ENCODE peak calls at places on chromosomes 4 and X, in four cellular contexts. One of them, this sample, is unnamed.

GRCh38 chr4:113112341-113112978 is 63.0 kb downstream of the ANK2 start:
- DNase-seq in HL-60: no peak
- DNase-seq in GM12878: no peak
- DNase-seq in K562: no peak
- DNase-seq in this sample: no peak

GRCh38 chr4:77104405-77105292 is 28.9 kb upstream of the CCNI start:
- DNase-seq in HL-60: peak
- DNase-seq in GM12878: no peak
- DNase-seq in K562: peak
- DNase-seq in this sample: no peak

GRCh38 chr4:184274288-184274951 is 56.7 kb upstream of the ENPP6 start:
- DNase-seq in HL-60: no peak
- DNase-seq in GM12878: no peak
- DNase-seq in K562: no peak
- DNase-seq in this sample: no peak

GRCh38 chrX:10821293-10821692 is 200.9 kb upstream of the MID1 start:
- DNase-seq in HL-60: no peak
- DNase-seq in GM12878: peak
- DNase-seq in K562: no peak
- DNase-seq in this sample: no peak

GRCh38 chrX:53685711-53686110 is 808 bp downstream of the HUWE1 start:
- DNase-seq in HL-60: no peak
- DNase-seq in GM12878: no peak
- DNase-seq in K562: no peak
- DNase-seq in this sample: no peak

GRCh38 chr4:153418581-153418980 is 47.6 kb upstream of the TMEM131L start:
- DNase-seq in HL-60: no peak
- DNase-seq in GM12878: no peak
- DNase-seq in K562: no peak
- DNase-seq in this sample: no peak

GRCh38 chrX:119685225-119686066 is 7.5 kb downstream of the SEPTIN6 start:
- DNase-seq in HL-60: peak
- DNase-seq in GM12878: no peak
- DNase-seq in K562: peak
- DNase-seq in this sample: no peak

GRCh38 chr4:108060164-108060563 is 70.5 kb downstream of the HADH start:
- DNase-seq in HL-60: no peak
- DNase-seq in GM12878: no peak
- DNase-seq in K562: peak
- DNase-seq in this sample: no peak

GRCh38 chr4:86131456-86131855 is 228.4 kb downstream of the MAPK10 start:
- DNase-seq in HL-60: no peak
- DNase-seq in GM12878: no peak
- DNase-seq in K562: no peak
- DNase-seq in this sample: no peak

DNA sequence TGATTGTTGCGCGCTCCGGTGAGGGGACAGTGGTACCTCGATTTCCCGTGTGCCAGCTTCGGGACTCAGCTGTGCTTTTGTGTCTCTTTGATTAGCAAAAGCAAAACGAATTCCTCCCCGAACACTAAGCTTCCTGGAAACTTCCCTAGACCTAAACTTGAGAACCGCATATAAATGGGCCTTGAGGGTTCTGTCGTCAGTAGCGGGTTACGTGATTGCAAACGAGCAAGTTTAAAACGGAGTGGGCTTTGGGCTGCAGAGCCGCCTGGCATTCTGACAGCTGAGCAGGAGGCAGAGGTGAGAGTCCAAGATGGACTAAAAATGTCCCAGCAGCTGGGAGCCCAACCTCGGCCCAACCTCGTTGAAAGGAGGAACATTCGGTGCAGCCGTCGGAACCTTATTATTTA is 1.2 kb upstream of the TAPT1 start:
- DNase-seq in HL-60: peak
- DNase-seq in GM12878: no peak
- DNase-seq in K562: peak
- DNase-seq in this sample: no peak
- TF ChIP-seq SPI1 in HL-60: no peak
- TF ChIP-seq SPI1 in GM12878: no peak
- TF ChIP-seq SPI1 in K562: no peak
- TF ChIP-seq SPI1 in this sample: no peak

DNA sequence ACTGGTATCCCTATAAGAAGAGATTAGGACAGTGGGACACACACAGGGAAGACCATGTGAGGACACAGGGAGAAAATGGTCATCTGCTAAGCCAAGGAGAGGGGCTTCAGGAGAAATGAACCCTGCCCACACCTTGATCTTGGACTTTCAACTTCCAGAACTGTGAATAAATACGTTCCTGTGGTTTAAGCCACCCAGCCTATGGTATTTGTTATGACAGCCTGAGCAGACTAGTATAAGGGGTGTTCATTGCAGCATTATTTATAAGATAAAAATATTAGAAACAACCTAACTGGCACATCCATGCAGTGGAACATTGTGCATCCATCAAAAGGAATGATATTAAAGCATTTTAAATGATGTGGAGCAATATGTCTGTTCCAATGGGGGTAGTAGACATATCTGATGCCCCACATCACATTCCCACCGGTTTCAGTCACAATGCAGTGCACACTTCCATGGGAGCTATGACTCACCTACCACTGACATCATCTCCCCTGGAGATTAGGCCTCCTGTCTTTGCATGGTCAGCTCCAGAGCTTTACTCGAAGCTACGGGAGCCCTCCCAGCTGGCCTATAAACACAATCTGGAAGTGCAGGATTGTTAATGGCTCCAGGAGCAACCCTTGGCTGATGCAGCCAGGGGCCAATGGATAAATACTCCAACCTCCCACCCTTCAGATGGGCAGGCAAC is 38.9 kb upstream of the MAMLD1 start:
- DNase-seq in HL-60: no peak
- DNase-seq in GM12878: no peak
- DNase-seq in K562: peak
- DNase-seq in this sample: no peak
- TF ChIP-seq SPI1 in HL-60: no peak
- TF ChIP-seq SPI1 in GM12878: no peak
- TF ChIP-seq SPI1 in K562: no peak
- TF ChIP-seq SPI1 in this sample: no peak

GRCh38 chr4:133151681-133152329 is 2.7 kb downstream of the PCDH10 start:
- DNase-seq in HL-60: no peak
- DNase-seq in GM12878: no peak
- DNase-seq in K562: no peak
- DNase-seq in this sample: no peak
- TF ChIP-seq SPI1 in HL-60: no peak
- TF ChIP-seq SPI1 in GM12878: no peak
- TF ChIP-seq SPI1 in K562: no peak
- TF ChIP-seq SPI1 in this sample: no peak

GRCh38 chrX:13762015-13762414 is 27.5 kb downstream of the OFD1 start:
- DNase-seq in HL-60: no peak
- DNase-seq in GM12878: no peak
- DNase-seq in K562: no peak
- DNase-seq in this sample: no peak
- TF ChIP-seq SPI1 in HL-60: no peak
- TF ChIP-seq SPI1 in GM12878: no peak
- TF ChIP-seq SPI1 in K562: no peak
- TF ChIP-seq SPI1 in this sample: no peak

GRCh38 chr4:164012396-164013027 is 518.0 kb downstream of the TMA16 start:
- DNase-seq in HL-60: no peak
- DNase-seq in GM12878: no peak
- DNase-seq in K562: peak
- DNase-seq in this sample: no peak
- TF ChIP-seq SPI1 in HL-60: no peak
- TF ChIP-seq SPI1 in GM12878: no peak
- TF ChIP-seq SPI1 in K562: no peak
- TF ChIP-seq SPI1 in this sample: no peak

GRCh38 chr4:136831553-136831952 is 700.7 kb downstream of the PCDH18 start:
- DNase-seq in HL-60: peak
- DNase-seq in GM12878: no peak
- DNase-seq in K562: no peak
- DNase-seq in this sample: no peak
- TF ChIP-seq SPI1 in HL-60: no peak
- TF ChIP-seq SPI1 in GM12878: no peak
- TF ChIP-seq SPI1 in K562: no peak
- TF ChIP-seq SPI1 in this sample: no peak

GRCh38 chr4:57037982-57038604 is 59.4 kb downstream of the POLR2B start:
- DNase-seq in HL-60: peak
- DNase-seq in GM12878: no peak
- DNase-seq in K562: peak
- DNase-seq in this sample: no peak
- TF ChIP-seq SPI1 in HL-60: no peak
- TF ChIP-seq SPI1 in GM12878: no peak
- TF ChIP-seq SPI1 in K562: no peak
- TF ChIP-seq SPI1 in this sample: no peak

This sample was measured in GM12891.